ENCODE peak calls at places on chromosomes 6 and 20, in four cellular contexts. G is uterus, Q is endothelial cell of umbilical vein, W is NB4. M is an unnamed sample.

GRCh38 chr6:96391776-96392175 is 129.8 kb upstream of the UFL1 start:
- DNase-seq in W (no peak), Q (no peak), G (no peak), M (no peak)

GRCh38 chr20:46677608-46678007 is 11.6 kb downstream of the TP53RK start:
- DNase-seq in W (no peak), Q (no peak), G (no peak), M (no peak)

GRCh38 chr20:10625641-10626040 is 48.2 kb downstream of the JAG1 start:
- DNase-seq in G (no peak), W (no peak), Q (no peak), M (no peak)

GRCh38 chr20:20181322-20181721 is 129.0 kb downstream of the CFAP61 start:
- DNase-seq in W (no peak), G (no peak), Q (no peak), M (no peak)

GRCh38 chr6:132893772-132894490 is 79.6 kb downstream of the RPS12 start:
- DNase-seq in W (no peak), Q (no peak), G (no peak), M (no peak)

GRCh38 chr6:133241901-133242760 is 974 bp downstream of the EYA4 start:
- DNase-seq in Q (peak; percentile 12), G (no peak), W (no peak), M (no peak)

GRCh38 chr6:40852667-40853383 is 186.2 kb downstream of the UNC5CL start:
- DNase-seq in Q (no peak), W (peak; percentile 43), G (no peak), M (no peak)

GRCh38 chr6:157172830-157173536 is 150.3 kb downstream of the TMEM242 start:
- DNase-seq in W (no peak), Q (no peak), G (no peak), M (no peak)

GRCh38 chr6:142242269-142242668 is 59.5 kb upstream of the ADGRG6 start:
- DNase-seq in Q (no peak), G (no peak), W (no peak), M (no peak)

GRCh38 chr20:40287683-40288082 is 401.4 kb downstream of the MAFB start:
- DNase-seq in Q (no peak), W (no peak), G (no peak), M (no peak)

GRCh38 chr6:113886512-113886911 is 29.4 kb downstream of the MARCKS start:
- DNase-seq in G (no peak), Q (no peak), W (no peak), M (no peak)

GRCh38 chr20:32278199-32278643 is 770 bp downstream of the KIF3B start:
- DNase-seq in G (no peak), W (peak; percentile 54), Q (peak; percentile 2), M (no peak)

GRCh38 chr20:13870349-13870748 is 85.5 kb downstream of the NDUFAF5 start:
- DNase-seq in G (no peak), W (peak; percentile 30), Q (no peak), M (no peak)

GRCh38 chr6:119207327-119207726 is 128.9 kb upstream of the FAM184A start:
- DNase-seq in Q (no peak), W (no peak), G (no peak), M (no peak)

GRCh38 chr6:169527306-169527705 is 174.5 kb downstream of the WDR27 start:
- DNase-seq in Q (no peak), G (no peak), W (no peak), M (no peak)

GRCh38 chr6:133326584-133326983 is 85.4 kb downstream of the EYA4 start:
- DNase-seq in Q (no peak), G (no peak), W (no peak), M (no peak)

GRCh38 chr6:53411451-53411850 is 62.7 kb upstream of the ELOVL5 start:
- DNase-seq in G (no peak), Q (no peak), W (no peak), M (no peak)

GRCh38 chr6:34696189-34696738 is 303 bp downstream of the ILRUN start:
- DNase-seq in W (peak; percentile 66), G (no peak), Q (peak; percentile 60), M (peak; percentile 46)

GRCh38 chr6:22146581-22147468 is 150.0 kb downstream of the PRL start:
- DNase-seq in W (no peak), Q (peak; percentile 77), G (no peak), M (no peak)

GRCh38 chr6:22147983-22148797 is 148.6 kb downstream of the PRL start:
- DNase-seq in G (no peak), W (no peak), Q (peak; percentile 84), M (no peak)

GRCh38 chr6:22147469-22147815 is 149.4 kb downstream of the PRL start:
- DNase-seq in W (no peak), Q (no peak), G (no peak), M (no peak)

GRCh38 chr6:22145294-22145693 is 151.5 kb downstream of the PRL start:
- DNase-seq in G (no peak), Q (no peak), W (no peak), M (no peak)

DNA sequence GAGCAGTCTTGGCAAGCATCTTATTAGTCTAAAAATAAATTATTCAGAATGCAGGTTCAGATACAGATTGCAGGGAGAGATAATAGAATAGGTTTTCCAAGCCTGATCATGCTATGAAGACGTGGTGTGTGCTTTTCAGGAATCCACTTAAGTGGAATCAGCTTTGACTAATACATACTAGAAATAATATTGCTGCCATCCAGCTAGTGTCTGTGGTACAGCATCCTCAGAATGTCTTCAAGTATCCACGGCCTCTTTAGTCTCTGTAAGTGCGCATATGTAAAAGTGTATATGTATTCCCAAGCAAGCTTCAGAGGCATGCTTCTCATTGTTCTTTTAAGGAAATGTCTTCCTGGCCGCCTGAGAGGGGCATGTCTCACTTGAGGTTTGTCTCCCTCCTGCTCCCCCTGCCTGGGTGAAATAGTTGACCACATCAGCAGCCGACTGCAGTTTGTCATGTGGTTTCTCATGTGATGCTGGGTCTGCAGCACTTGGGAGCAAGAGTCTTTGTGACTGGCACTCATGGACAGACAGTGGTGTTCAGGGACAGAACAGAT is 150.9 kb downstream of the PRL start:
- DNase-seq in Q (peak; percentile 69), W (peak; percentile 41), G (peak; percentile 26), M (no peak)
- H3K4me3 ChIP-seq in Q (no peak overlapping the region), W (no peak overlapping the region), G (no peak overlapping the region), M (no peak overlapping the region)

GRCh38 chr6:3835055-3835731 is 14.0 kb upstream of the FAM50B start:
- DNase-seq in G (no peak), W (no peak), Q (no peak), M (peak; percentile 79)
- TF ChIP-seq POLR2A in G (no peak), W (no peak), Q (no peak), M (no peak)

GRCh38 chr6:33622456-33623431 is 1.6 kb downstream of the ITPR3 start:
- DNase-seq in Q (no peak), W (no peak), G (no peak), M (no peak)
- H3K4me3 ChIP-seq in Q (no peak overlapping the region), W (no peak overlapping the region), G (peak overlapping the region; percentile 55), M (peak overlapping the region; percentile 89)

GRCh38 chr6:30060982-30061765 is at the start of gene POLR1H:
- DNase-seq in W (peak; percentile 98), Q (peak; percentile 94), G (peak; percentile 93), M (peak; percentile 94)
- TF ChIP-seq POLR2A in W (peak; percentile 89), Q (peak; percentile 98), G (peak; percentile 76), M (no peak)